ENCODE peak calls at places on chromosomes 12 and 14, in eight cellular contexts. D is NB4, I is A549, M is adrenal gland, N is body of pancreas, F is heart left ventricle, V is right lobe of liver, Q is tibial nerve. K is an unnamed sample.

GRCh38 chr14:63383776-63384367 is 65.1 kb upstream of the GPHB5 start:
- DNase-seq in D (peak), I (no peak), M (no peak), N (no peak), F (no peak), V (no peak), Q (no peak), K (no peak)

GRCh38 chr12:92582466-92582865 is 120.3 kb upstream of the PLEKHG7 start:
- DNase-seq in D (no peak), I (no peak), M (no peak), N (no peak), F (no peak), V (no peak), Q (no peak), K (no peak)

GRCh38 chr14:53327716-53328115 is 174.6 kb upstream of the DDHD1 start:
- DNase-seq in D (no peak), I (no peak), M (peak), N (no peak), F (no peak), V (no peak), Q (no peak), K (no peak)

GRCh38 chr14:56295743-56296142 is 177.5 kb downstream of the PELI2 start:
- DNase-seq in D (no peak), I (no peak), M (no peak), N (no peak), F (no peak), V (no peak), Q (no peak), K (no peak)

GRCh38 chr12:79409562-79409961 is 281.2 kb downstream of the PAWR start:
- DNase-seq in D (no peak), I (no peak), M (no peak), N (no peak), F (no peak), V (no peak), Q (no peak), K (no peak)

GRCh38 chr12:12533238-12533829 is 29.3 kb downstream of the DUSP16 start:
- DNase-seq in D (no peak), I (peak), M (peak), N (peak), F (peak), V (no peak), Q (no peak), K (peak)

GRCh38 chr14:59055439-59056045 is 132.9 kb upstream of the DAAM1 start:
- DNase-seq in D (peak), I (peak), M (peak), N (peak), F (no peak), V (no peak), Q (no peak), K (peak)

GRCh38 chr12:53219116-53219955 is 12.3 kb upstream of the ITGB7 start:
- DNase-seq in D (peak), I (peak), M (no peak), N (peak), F (peak), V (no peak), Q (no peak), K (no peak)

GRCh38 chr14:100165825-100166520 is 6.5 kb upstream of the DEGS2 start:
- DNase-seq in D (no peak), I (no peak), M (no peak), N (no peak), F (no peak), V (no peak), Q (no peak), K (no peak)

GRCh38 chr14:63438065-63438757 is 105.0 kb downstream of the PPP2R5E start:
- DNase-seq in D (peak), I (peak), M (peak), N (peak), F (no peak), V (no peak), Q (no peak), K (peak)

GRCh38 chr12:9651265-9651729 is 18.2 kb upstream of the CLEC2D start:
- DNase-seq in D (peak), I (no peak), M (no peak), N (no peak), F (no peak), V (no peak), Q (no peak), K (no peak)

GRCh38 chr12:4736048-4736447 is 15.8 kb downstream of the GALNT8 start:
- DNase-seq in D (no peak), I (no peak), M (no peak), N (no peak), F (no peak), V (no peak), Q (no peak), K (no peak)

GRCh38 chr14:32809255-32809654 is 129.4 kb upstream of the NPAS3 start:
- DNase-seq in D (no peak), I (no peak), M (no peak), N (no peak), F (no peak), V (no peak), Q (no peak), K (no peak)

GRCh38 chr12:82857276-82857675 is 170.6 kb downstream of the TMTC2 start:
- DNase-seq in D (no peak), I (no peak), M (no peak), N (no peak), F (no peak), V (no peak), Q (no peak), K (no peak)

GRCh38 chr12:12272869-12273268 is 6.0 kb upstream of the LRP6 start:
- DNase-seq in D (no peak), I (peak), M (no peak), N (no peak), F (no peak), V (no peak), Q (no peak), K (peak)

GRCh38 chr12:26327975-26328635 is 132.7 kb downstream of the SSPN start:
- DNase-seq in D (peak), I (no peak), M (no peak), N (no peak), F (no peak), V (no peak), Q (no peak), K (no peak)
- H3K4me3 ChIP-seq in D (no peak), I (no peak), M (no peak), N (no peak), F (no peak), V (no peak), Q (no peak), K (no peak)

GRCh38 chr14:35292051-35292769 is at the start of gene PSMA6:
- DNase-seq in D (peak), I (peak), M (peak), N (peak), F (peak), V (peak), Q (peak), K (peak)
- TF ChIP-seq POLR2A in D (peak), I (peak), M (peak), N (peak), F (no peak), V (peak), Q (peak), K (no peak)

DNA sequence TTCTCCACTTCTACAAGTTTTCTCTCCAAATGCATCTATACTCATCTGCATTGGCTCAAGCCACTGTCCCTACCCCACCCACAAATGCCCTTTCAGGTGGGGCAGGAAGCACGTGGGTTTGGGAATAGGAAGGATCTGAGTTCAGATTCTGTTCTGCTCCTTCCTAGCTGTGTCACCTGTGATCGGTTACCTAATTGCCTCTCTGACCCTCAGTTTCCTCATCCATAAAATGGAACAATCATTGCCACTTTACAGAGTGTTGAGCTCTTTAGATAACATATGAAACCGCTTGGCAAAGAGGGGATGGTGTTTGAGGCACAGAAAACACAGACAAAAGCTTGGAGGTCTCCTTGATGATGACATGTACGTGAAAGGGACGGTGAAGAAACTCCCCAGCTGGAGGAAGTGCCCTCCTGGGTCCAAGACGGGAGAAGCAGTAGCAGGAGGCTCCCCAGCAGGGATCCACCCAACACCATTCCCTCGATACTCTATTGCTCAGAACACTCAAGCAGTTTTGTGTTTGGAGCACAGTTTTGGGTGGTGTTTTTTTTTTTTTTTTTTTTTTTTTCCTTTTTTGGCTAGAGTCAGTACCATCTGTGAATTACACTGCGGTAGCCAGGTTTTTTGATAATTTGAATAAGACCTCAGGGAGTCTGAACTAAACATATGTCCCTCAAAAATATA is 34.4 kb downstream of the FOXN3 start:
- DNase-seq in D (no peak), I (no peak), M (no peak), N (no peak), F (no peak), V (no peak), Q (no peak), K (no peak)
- H3K4me3 ChIP-seq in D (no peak), I (no peak), M (no peak), N (no peak), F (no peak), V (no peak), Q (no peak), K (no peak)

DNA sequence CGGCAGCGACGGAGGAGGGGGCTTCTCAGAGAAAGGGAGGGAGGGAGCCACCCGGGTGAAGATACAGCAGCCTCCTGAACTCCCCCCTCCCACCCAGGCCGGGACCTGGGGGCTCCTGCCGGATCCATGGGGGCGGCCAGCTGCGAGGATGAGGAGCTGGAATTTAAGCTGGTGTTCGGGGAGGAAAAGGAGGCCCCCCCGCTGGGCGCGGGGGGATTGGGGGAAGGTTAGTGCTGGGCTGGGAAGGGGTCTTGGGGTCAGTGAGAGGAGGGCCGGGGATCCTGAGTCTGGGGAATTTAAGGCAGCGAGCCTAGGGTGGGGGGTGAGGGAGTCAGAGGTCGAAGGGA is 204 bp downstream of the NFATC4 start:
- DNase-seq in D (no peak), I (no peak), M (no peak), N (no peak), F (no peak), V (no peak), Q (no peak), K (peak)
- TF ChIP-seq POLR2A in D (no peak), I (no peak), M (no peak), N (no peak), F (no peak), V (no peak), Q (no peak), K (no peak)

GRCh38 chr14:95931384-95931783 is 54.8 kb downstream of the TUNAR start:
- DNase-seq in D (no peak), I (no peak), M (no peak), N (no peak), F (no peak), V (no peak), Q (no peak), K (no peak)
- H3K4me3 ChIP-seq in D (no peak), I (no peak), M (no peak), N (no peak), F (no peak), V (no peak), Q (no peak), K (no peak)

GRCh38 chr12:70242695-70243509 is at the start of gene CNOT2:
- DNase-seq in D (peak), I (peak), M (peak), N (peak), F (peak), V (peak), Q (peak), K (peak)

GRCh38 chr12:70245458-70245857 is 2.2 kb downstream of the CNOT2 start:
- DNase-seq in D (no peak), I (no peak), M (no peak), N (no peak), F (no peak), V (no peak), Q (no peak), K (no peak)

GRCh38 chr12:70241845-70242244 is 1.4 kb upstream of the CNOT2 start:
- DNase-seq in D (peak), I (no peak), M (no peak), N (no peak), F (no peak), V (no peak), Q (no peak), K (no peak)

GRCh38 chr12:70246580-70246979 is 3.3 kb downstream of the CNOT2 start:
- DNase-seq in D (no peak), I (no peak), M (no peak), N (no peak), F (no peak), V (no peak), Q (no peak), K (no peak)

GRCh38 chr12:70243510-70244331 is 488 bp downstream of the CNOT2 start:
- DNase-seq in D (peak), I (peak), M (peak), N (peak), F (peak), V (peak), Q (peak), K (peak)
- TF ChIP-seq POLR2A in D (no peak), I (no peak), M (peak), N (no peak), F (no peak), V (no peak), Q (no peak), K (no peak)

K was measured in thyroid gland.